ENCODE peak calls at places on chromosomes 13 and 19, in four cellular contexts. T is stimulated activated CD8-positive, alpha-beta memory T cell treated with anti-CD3 and anti-CD28 coated beads, Interleukin-7, amount 100 ng/mL, for 1 hour; Q is stimulated activated CD4-positive, alpha-beta T cell treated with anti-CD3 and anti-CD28 coated beads, Interleukin-15, amount 100 ng/mL, for 48 hours; F is skeletal muscle cell. G is an unnamed sample.
A peak's percentile ranks its signal among the peaks of the same experiment; 100 is the strongest.

GRCh38 chr19:1079566-1080111 is 12.7 kb downstream of the ARHGAP45 start:
- DNase-seq in T (no peak), Q (peak; percentile 73), F (no peak), G (no peak)

GRCh38 chr19:1291761-1292418 is 6.2 kb downstream of the EFNA2 start:
- DNase-seq in T (no peak), Q (no peak), F (no peak), G (no peak)

GRCh38 chr13:26964278-26965057 is 203.9 kb upstream of the GPR12 start:
- DNase-seq in T (no peak), Q (no peak), F (peak; percentile 39), G (no peak)

GRCh38 chr19:18607222-18608101 is 863 bp upstream of the CRLF1 start:
- DNase-seq in T (no peak), Q (no peak), F (no peak), G (no peak)

GRCh38 chr13:27921421-27921960 is 1.7 kb downstream of the PDX1 start:
- DNase-seq in T (no peak), Q (no peak), F (no peak), G (no peak)

GRCh38 chr19:34066007-34066656 is 106.2 kb upstream of the LSM14A start:
- DNase-seq in T (no peak), Q (no peak), F (no peak), G (no peak)

GRCh38 chr19:7545295-7545694 is 9.8 kb downstream of the PNPLA6 start:
- DNase-seq in T (no peak), Q (no peak), F (no peak), G (no peak)

GRCh38 chr13:109998808-109999528 is 212.6 kb upstream of the IRS2 start:
- DNase-seq in T (no peak), Q (no peak), F (peak; percentile 72), G (no peak)

GRCh38 chr19:13461536-13461935 is 44.7 kb downstream of the CACNA1A start:
- DNase-seq in T (no peak), Q (no peak), F (no peak), G (no peak)

GRCh38 chr19:50331187-50332013 is 2.2 kb upstream of the KCNC3 start:
- DNase-seq in T (no peak), Q (no peak), F (no peak), G (no peak)

GRCh38 chr19:42201489-42202289 is 15.8 kb downstream of the DEDD2 start:
- DNase-seq in T (no peak), Q (no peak), F (no peak), G (peak; percentile 68)

GRCh38 chr13:45231722-45232121 is 30.9 kb upstream of the KCTD4 start:
- DNase-seq in T (no peak), Q (no peak), F (no peak), G (no peak)

GRCh38 chr13:46516624-46517318 is 36.2 kb upstream of the LRCH1 start:
- DNase-seq in T (no peak), Q (no peak), F (peak; percentile 76), G (no peak)

GRCh38 chr13:20637811-20638210 is 65.7 kb upstream of the IL17D start:
- DNase-seq in T (no peak), Q (no peak), F (no peak), G (no peak)

GRCh38 chr13:111526922-111527321 is 206.5 kb downstream of the TEX29 start:
- DNase-seq in T (no peak), Q (no peak), F (no peak), G (no peak)

GRCh38 chr19:1507192-1507660 is 5.6 kb downstream of the ADAMTSL5 start:
- DNase-seq in T (no peak), Q (no peak), F (no peak), G (no peak)

GRCh38 chr19:9431475-9431874 is 3.9 kb downstream of the ZNF266 start:
- DNase-seq in T (peak; percentile 31), Q (peak; percentile 13), F (no peak), G (no peak)

GRCh38 chr13:105037064-105037463 is 1498.4 kb downstream of the EFNB2 start:
- DNase-seq in T (no peak), Q (no peak), F (peak; percentile 26), G (no peak)

G was measured in GM12878.